ENCODE peak calls at places on chromosomes 3 and 15, in nine cellular contexts. One of them, this sample, is unnamed.

GRCh38 chr3:64049136-64049535 is 25.8 kb upstream of the PSMD6 start:
- DNase-seq in HCT116: no peak
- DNase-seq in neural progenitor cell: no peak
- DNase-seq in SK-N-SH: no peak
- DNase-seq in OCI-LY7: no peak
- DNase-seq in PC-3: peak; percentile 78
- DNase-seq in MM.1S: no peak
- DNase-seq in GM23248: peak; percentile 77
- DNase-seq in hepatocyte: no peak
- DNase-seq in this sample: no peak

GRCh38 chr3:194045289-194045688 is 90.7 kb upstream of the HES1 start:
- DNase-seq in HCT116: no peak
- DNase-seq in neural progenitor cell: no peak
- DNase-seq in GM23248: no peak
- DNase-seq in OCI-LY7: no peak
- DNase-seq in hepatocyte: no peak
- DNase-seq in PC-3: no peak
- DNase-seq in MM.1S: peak; percentile 47
- DNase-seq in SK-N-SH: no peak
- DNase-seq in this sample: no peak

GRCh38 chr3:130539005-130539404 is 22.0 kb downstream of the COL6A6 start:
- DNase-seq in OCI-LY7: peak; percentile 49
- DNase-seq in neural progenitor cell: peak; percentile 75
- DNase-seq in PC-3: peak; percentile 54
- DNase-seq in hepatocyte: peak; percentile 70
- DNase-seq in HCT116: peak; percentile 40
- DNase-seq in GM23248: peak; percentile 63
- DNase-seq in MM.1S: peak; percentile 60
- DNase-seq in SK-N-SH: peak; percentile 68
- DNase-seq in this sample: peak; percentile 84

GRCh38 chr15:45149060-45149459 is 19.3 kb downstream of the DUOX1 start:
- DNase-seq in hepatocyte: no peak
- DNase-seq in OCI-LY7: no peak
- DNase-seq in neural progenitor cell: no peak
- DNase-seq in HCT116: no peak
- DNase-seq in GM23248: no peak
- DNase-seq in PC-3: no peak
- DNase-seq in SK-N-SH: peak; percentile 62
- DNase-seq in MM.1S: no peak
- DNase-seq in this sample: no peak

GRCh38 chr3:127779747-127780146 is 42.6 kb downstream of the MGLL start:
- DNase-seq in HCT116: no peak
- DNase-seq in SK-N-SH: no peak
- DNase-seq in OCI-LY7: no peak
- DNase-seq in MM.1S: no peak
- DNase-seq in hepatocyte: no peak
- DNase-seq in neural progenitor cell: no peak
- DNase-seq in PC-3: peak; percentile 75
- DNase-seq in GM23248: no peak
- DNase-seq in this sample: no peak

GRCh38 chr3:126910231-126910630 is 72.7 kb upstream of the PLXNA1 start:
- DNase-seq in neural progenitor cell: no peak
- DNase-seq in hepatocyte: no peak
- DNase-seq in MM.1S: no peak
- DNase-seq in SK-N-SH: no peak
- DNase-seq in GM23248: no peak
- DNase-seq in OCI-LY7: no peak
- DNase-seq in PC-3: no peak
- DNase-seq in HCT116: no peak
- DNase-seq in this sample: no peak

GRCh38 chr15:55267401-55268053 is 22.1 kb downstream of the RAB27A start:
- DNase-seq in SK-N-SH: peak; percentile 32
- DNase-seq in hepatocyte: peak; percentile 37
- DNase-seq in OCI-LY7: no peak
- DNase-seq in MM.1S: no peak
- DNase-seq in GM23248: no peak
- DNase-seq in HCT116: no peak
- DNase-seq in PC-3: no peak
- DNase-seq in neural progenitor cell: no peak
- DNase-seq in this sample: no peak

GRCh38 chr3:117059054-117059989 is 349.7 kb downstream of the TUSC7 start:
- DNase-seq in OCI-LY7: peak; percentile 21
- DNase-seq in GM23248: peak; percentile 77
- DNase-seq in HCT116: peak; percentile 6
- DNase-seq in SK-N-SH: peak; percentile 37
- DNase-seq in neural progenitor cell: peak; percentile 57
- DNase-seq in MM.1S: peak; percentile 54
- DNase-seq in PC-3: peak; percentile 34
- DNase-seq in hepatocyte: peak; percentile 63
- DNase-seq in this sample: peak; percentile 85

GRCh38 chr3:109923431-109923830 is 586.1 kb upstream of the DPPA4 start:
- DNase-seq in hepatocyte: no peak
- DNase-seq in HCT116: no peak
- DNase-seq in neural progenitor cell: no peak
- DNase-seq in PC-3: no peak
- DNase-seq in SK-N-SH: no peak
- DNase-seq in MM.1S: no peak
- DNase-seq in OCI-LY7: no peak
- DNase-seq in GM23248: no peak
- DNase-seq in this sample: no peak

DNA sequence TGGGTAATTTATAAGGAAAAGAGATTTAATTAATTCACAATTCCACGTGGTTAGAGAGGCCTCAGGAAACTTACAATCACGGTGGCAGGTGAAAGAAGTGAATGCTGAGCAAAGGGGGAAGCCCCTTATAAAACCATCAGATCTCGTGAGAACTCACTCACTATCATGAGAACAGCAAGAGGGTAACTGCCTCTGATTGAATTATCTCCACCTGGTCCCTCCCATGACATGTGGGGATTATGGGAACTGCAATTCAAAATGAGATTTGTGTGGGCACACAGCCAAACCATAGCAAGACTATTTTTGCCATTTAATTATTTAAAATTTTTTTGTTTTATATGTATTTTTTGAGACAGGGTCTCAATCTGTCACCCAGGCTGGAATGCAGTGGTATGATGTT is 27.0 kb upstream of the KCTD6 start:
- DNase-seq in hepatocyte: no peak
- DNase-seq in SK-N-SH: no peak
- DNase-seq in HCT116: peak; percentile 15
- DNase-seq in PC-3: peak; percentile 24
- DNase-seq in GM23248: peak; percentile 14
- DNase-seq in neural progenitor cell: no peak
- DNase-seq in MM.1S: no peak
- DNase-seq in OCI-LY7: peak; percentile 21
- DNase-seq in this sample: no peak
- H2AFZ ChIP-seq in hepatocyte: no peak overlapping the region
- H2AFZ ChIP-seq in SK-N-SH: no peak overlapping the region
- H2AFZ ChIP-seq in HCT116: peak overlapping the region; percentile 80
- H2AFZ ChIP-seq in PC-3: no peak overlapping the region
- H2AFZ ChIP-seq in GM23248: no peak overlapping the region
- H2AFZ ChIP-seq in neural progenitor cell: no peak overlapping the region
- H2AFZ ChIP-seq in MM.1S: no peak overlapping the region
- H2AFZ ChIP-seq in OCI-LY7: no peak overlapping the region
- H2AFZ ChIP-seq in this sample: no peak overlapping the region

GRCh38 chr15:88604381-88604951 is 16.7 kb upstream of the AEN start:
- DNase-seq in MM.1S: no peak
- DNase-seq in hepatocyte: no peak
- DNase-seq in OCI-LY7: no peak
- DNase-seq in PC-3: no peak
- DNase-seq in HCT116: no peak
- DNase-seq in neural progenitor cell: peak; percentile 61
- DNase-seq in GM23248: no peak
- DNase-seq in SK-N-SH: peak; percentile 73
- DNase-seq in this sample: peak; percentile 63
- TF ChIP-seq EZH2phosphoT487 in MM.1S: no peak
- TF ChIP-seq EZH2phosphoT487 in hepatocyte: no peak
- TF ChIP-seq EZH2phosphoT487 in OCI-LY7: no peak
- TF ChIP-seq EZH2phosphoT487 in PC-3: no peak
- TF ChIP-seq EZH2phosphoT487 in HCT116: no peak
- TF ChIP-seq EZH2phosphoT487 in neural progenitor cell: no peak
- TF ChIP-seq EZH2phosphoT487 in GM23248: no peak
- TF ChIP-seq EZH2phosphoT487 in SK-N-SH: no peak
- TF ChIP-seq EZH2phosphoT487 in this sample: no peak

GRCh38 chr3:160678447-160678846 is 1.5 kb downstream of the ARL14 start:
- DNase-seq in MM.1S: no peak
- DNase-seq in PC-3: peak; percentile 28
- DNase-seq in neural progenitor cell: no peak
- DNase-seq in GM23248: no peak
- DNase-seq in SK-N-SH: no peak
- DNase-seq in hepatocyte: peak; percentile 46
- DNase-seq in OCI-LY7: no peak
- DNase-seq in HCT116: no peak
- DNase-seq in this sample: no peak
- H2AFZ ChIP-seq in MM.1S: no peak overlapping the region
- H2AFZ ChIP-seq in PC-3: peak overlapping the region; percentile 45
- H2AFZ ChIP-seq in neural progenitor cell: no peak overlapping the region
- H2AFZ ChIP-seq in GM23248: no peak overlapping the region
- H2AFZ ChIP-seq in SK-N-SH: no peak overlapping the region
- H2AFZ ChIP-seq in hepatocyte: peak overlapping the region; percentile 34
- H2AFZ ChIP-seq in OCI-LY7: no peak overlapping the region
- H2AFZ ChIP-seq in HCT116: no peak overlapping the region
- H2AFZ ChIP-seq in this sample: no peak overlapping the region

DNA sequence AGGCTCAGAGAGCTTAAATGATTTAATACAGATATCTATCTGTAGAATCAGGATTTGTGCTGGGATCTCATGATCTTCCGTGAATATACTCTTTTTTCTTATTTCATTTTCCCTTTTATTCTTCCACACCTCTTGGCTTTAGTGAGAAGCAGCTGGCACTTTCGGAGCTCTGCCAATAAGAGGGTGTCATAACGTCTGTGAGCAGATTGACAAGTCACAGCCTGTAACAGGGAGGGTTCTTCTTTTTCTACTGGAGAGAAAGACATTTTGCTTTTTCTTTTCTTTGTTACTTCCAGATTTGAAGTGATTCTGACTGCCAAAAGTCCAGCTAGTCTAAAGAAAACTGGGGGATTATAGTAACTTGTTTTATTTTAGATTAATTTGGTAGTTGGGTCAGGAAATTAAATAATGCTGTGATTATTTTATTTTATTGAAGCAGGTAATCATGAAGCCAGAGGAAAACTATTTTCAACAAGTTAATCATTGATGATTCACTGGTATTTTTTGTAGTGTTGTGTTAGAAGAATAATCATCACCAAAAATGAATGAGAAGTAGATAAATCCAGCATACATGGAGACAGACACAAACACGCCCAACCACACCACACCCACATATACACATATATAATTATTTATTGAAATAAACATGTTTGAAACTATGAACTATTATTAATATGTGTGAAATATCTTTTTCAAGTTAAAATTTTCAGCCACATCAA is 69.8 kb downstream of the TNFAIP8L3 start:
- DNase-seq in SK-N-SH: no peak
- DNase-seq in OCI-LY7: no peak
- DNase-seq in HCT116: no peak
- DNase-seq in neural progenitor cell: no peak
- DNase-seq in PC-3: no peak
- DNase-seq in hepatocyte: no peak
- DNase-seq in MM.1S: no peak
- DNase-seq in GM23248: peak; percentile 44
- DNase-seq in this sample: no peak
- TF ChIP-seq EZH2phosphoT487 in SK-N-SH: no peak
- TF ChIP-seq EZH2phosphoT487 in OCI-LY7: no peak
- TF ChIP-seq EZH2phosphoT487 in HCT116: no peak
- TF ChIP-seq EZH2phosphoT487 in neural progenitor cell: no peak
- TF ChIP-seq EZH2phosphoT487 in PC-3: no peak
- TF ChIP-seq EZH2phosphoT487 in hepatocyte: no peak
- TF ChIP-seq EZH2phosphoT487 in MM.1S: no peak
- TF ChIP-seq EZH2phosphoT487 in GM23248: no peak
- TF ChIP-seq EZH2phosphoT487 in this sample: no peak